ENCODE peak calls at places on chromosomes 12 and 14, in ten cellular contexts. V, T, Y, L, D, X, W, A, S and B are unnamed samples.

GRCh38 chr14:50338547-50338946 is 26.4 kb downstream of the DMAC2L start:
- DNase-seq in V (no peak), T (no peak), Y (no peak), L (no peak), D (no peak), X (no peak), W (no peak), A (no peak), S (no peak), B (no peak)

GRCh38 chr14:70955543-70956480 is 48.6 kb downstream of the PCNX1 start:
- DNase-seq in V (no peak), T (no peak), Y (peak), L (peak), D (no peak), X (no peak), W (no peak), A (no peak), S (peak), B (no peak)

GRCh38 chr14:27077181-27077738 is 479.4 kb upstream of the NOVA1 start:
- DNase-seq in V (no peak), T (no peak), Y (no peak), L (no peak), D (no peak), X (no peak), W (no peak), A (no peak), S (no peak), B (no peak)

GRCh38 chr14:89401783-89402182 is 15.2 kb downstream of the FOXN3 start:
- DNase-seq in V (no peak), T (no peak), Y (no peak), L (no peak), D (no peak), X (no peak), W (no peak), A (no peak), S (no peak), B (no peak)

GRCh38 chr12:93698307-93699092 is 21.3 kb downstream of the CRADD start:
- DNase-seq in V (no peak), T (no peak), Y (peak), L (peak), D (no peak), X (no peak), W (no peak), A (no peak), S (no peak), B (no peak)

GRCh38 chr12:110244829-110245228 is 36.2 kb upstream of the ATP2A2 start:
- DNase-seq in V (no peak), T (no peak), Y (peak), L (no peak), D (peak), X (no peak), W (no peak), A (no peak), S (no peak), B (no peak)

GRCh38 chr14:65549429-65549828 is 136.9 kb downstream of the FUT8 start:
- DNase-seq in V (no peak), T (no peak), Y (no peak), L (no peak), D (no peak), X (no peak), W (no peak), A (no peak), S (no peak), B (no peak)

GRCh38 chr12:46154221-46154975 is 114.4 kb downstream of the SLC38A1 start:
- DNase-seq in V (no peak), T (no peak), Y (peak), L (peak), D (no peak), X (no peak), W (no peak), A (no peak), S (no peak), B (no peak)

GRCh38 chr12:63400746-63401145 is 249.7 kb upstream of the AVPR1A start:
- DNase-seq in V (no peak), T (no peak), Y (no peak), L (peak), D (no peak), X (no peak), W (no peak), A (no peak), S (no peak), B (no peak)

GRCh38 chr12:107451246-107451645 is 234.4 kb upstream of the PWP1 start:
- DNase-seq in V (no peak), T (no peak), Y (no peak), L (no peak), D (no peak), X (no peak), W (no peak), A (no peak), S (no peak), B (no peak)

GRCh38 chr12:7628401-7628961 is 37.2 kb downstream of the APOBEC1 start:
- DNase-seq in V (no peak), T (no peak), Y (no peak), L (no peak), D (no peak), X (no peak), W (no peak), A (no peak), S (no peak), B (no peak)

GRCh38 chr14:60734465-60735242 is at the start of gene MNAT1:
- DNase-seq in V (peak), T (peak), Y (peak), L (peak), D (peak), X (peak), W (peak), A (peak), S (peak), B (no peak)

GRCh38 chr12:51373222-51373621 is 18.0 kb downstream of the GALNT6 start:
- DNase-seq in V (no peak), T (no peak), Y (no peak), L (no peak), D (no peak), X (no peak), W (no peak), A (no peak), S (no peak), B (no peak)

GRCh38 chr12:51370667-51371066 is 20.5 kb downstream of the GALNT6 start:
- DNase-seq in V (no peak), T (no peak), Y (no peak), L (no peak), D (no peak), X (no peak), W (no peak), A (no peak), S (no peak), B (no peak)

GRCh38 chr12:51374346-51374745 is 16.9 kb downstream of the GALNT6 start:
- DNase-seq in V (no peak), T (no peak), Y (no peak), L (no peak), D (no peak), X (no peak), W (no peak), A (no peak), S (no peak), B (no peak)

GRCh38 chr12:51371295-51371953 is 19.8 kb downstream of the GALNT6 start:
- DNase-seq in V (no peak), T (no peak), Y (peak), L (peak), D (peak), X (peak), W (peak), A (peak), S (peak), B (peak)

GRCh38 chr12:51372021-51372420 is 19.2 kb downstream of the GALNT6 start:
- DNase-seq in V (no peak), T (no peak), Y (no peak), L (peak), D (no peak), X (no peak), W (no peak), A (no peak), S (no peak), B (no peak)
- TF ChIP-seq CTCF in V (no peak), T (no peak), Y (no peak), L (peak), D (no peak), X (no peak), W (no peak), A (peak), S (no peak), B (no peak)

GRCh38 chr12:75560167-75560566 is 48.8 kb upstream of the KRR1 start:
- DNase-seq in V (no peak), T (no peak), Y (peak), L (peak), D (no peak), X (no peak), W (no peak), A (no peak), S (no peak), B (no peak)
- TF ChIP-seq CTCF in V (peak), T (peak), Y (peak), L (peak), D (peak), X (peak), W (peak), A (peak), S (peak), B (no peak)

GRCh38 chr14:35404246-35404495 is 378 bp downstream of the NFKBIA start:
- DNase-seq in V (no peak), T (no peak), Y (no peak), L (no peak), D (no peak), X (no peak), W (no peak), A (no peak), S (no peak), B (no peak)

GRCh38 chr14:35403397-35404245 is 928 bp downstream of the NFKBIA start:
- DNase-seq in V (peak), T (peak), Y (peak), L (peak), D (peak), X (peak), W (peak), A (peak), S (peak), B (peak)

GRCh38 chr14:35405304-35405996 is 901 bp upstream of the NFKBIA start:
- DNase-seq in V (no peak), T (no peak), Y (no peak), L (no peak), D (peak), X (no peak), W (peak), A (no peak), S (no peak), B (peak)

GRCh38 chr14:35406090-35406489 is 1.5 kb upstream of the NFKBIA start:
- DNase-seq in V (no peak), T (no peak), Y (no peak), L (no peak), D (no peak), X (no peak), W (no peak), A (no peak), S (no peak), B (no peak)

DNA sequence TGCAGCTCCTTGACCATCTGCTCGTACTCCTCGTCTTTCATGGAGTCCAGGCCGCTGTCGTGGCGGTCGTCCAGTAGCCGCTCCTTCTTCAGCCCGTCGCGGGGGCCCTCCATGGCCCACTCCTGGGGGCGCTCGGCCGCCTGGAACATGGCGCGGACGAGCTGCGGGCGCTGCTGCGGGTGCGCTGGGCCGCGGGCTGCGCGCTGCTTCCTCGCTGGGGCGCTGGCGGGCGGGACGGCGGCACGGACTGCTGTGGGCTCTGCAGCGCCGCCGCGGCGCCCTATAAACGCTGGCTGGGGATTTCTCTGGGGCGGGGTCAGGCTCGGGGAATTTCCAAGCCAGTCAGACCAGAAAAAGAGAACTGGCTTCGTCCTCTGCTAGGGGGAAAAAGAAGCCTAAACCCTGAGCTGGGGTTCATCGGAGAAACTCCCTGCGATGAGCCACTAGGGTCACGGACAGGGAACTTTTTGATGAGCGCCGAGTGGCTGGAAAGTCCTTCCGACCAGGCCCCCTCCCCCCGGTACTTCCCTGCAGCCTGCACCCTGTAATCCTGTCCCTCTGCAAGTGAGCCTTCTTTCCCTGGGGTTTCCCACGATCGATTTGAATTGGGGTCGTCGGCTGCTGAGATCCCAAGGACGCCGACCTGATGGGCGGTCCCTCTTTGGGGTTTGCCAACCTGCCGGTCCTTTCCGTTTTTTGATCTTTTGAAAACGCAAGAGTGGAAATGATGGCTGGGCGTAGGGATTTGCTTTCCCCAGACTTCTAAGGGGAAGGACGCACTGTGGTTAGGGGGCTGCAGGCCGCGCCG is at the start of gene NFKBIA:
- DNase-seq in V (peak), T (peak), Y (peak), L (peak), D (peak), X (no peak), W (peak), A (peak), S (no peak), B (peak)
- TF ChIP-seq CTCF in V (peak), T (peak), Y (peak), L (peak), D (peak), X (peak), W (peak), A (peak), S (peak), B (no peak)

GRCh38 chr14:95428557-95428956 is 87.9 kb downstream of the SYNE3 start:
- DNase-seq in V (no peak), T (no peak), Y (no peak), L (no peak), D (no peak), X (no peak), W (no peak), A (no peak), S (no peak), B (no peak)

GRCh38 chr14:95432152-95433093 is 84.0 kb downstream of the SYNE3 start:
- DNase-seq in V (peak), T (peak), Y (peak), L (peak), D (peak), X (no peak), W (no peak), A (peak), S (no peak), B (no peak)

GRCh38 chr14:95433094-95433478 is 83.4 kb downstream of the SYNE3 start:
- DNase-seq in V (no peak), T (no peak), Y (no peak), L (no peak), D (no peak), X (no peak), W (no peak), A (no peak), S (no peak), B (no peak)

GRCh38 chr14:95434161-95434560 is 82.3 kb downstream of the SYNE3 start:
- DNase-seq in V (no peak), T (no peak), Y (no peak), L (no peak), D (no peak), X (no peak), W (no peak), A (no peak), S (no peak), B (no peak)

GRCh38 chr14:95431199-95432145 is 85.0 kb downstream of the SYNE3 start:
- DNase-seq in V (peak), T (no peak), Y (peak), L (peak), D (no peak), X (no peak), W (no peak), A (peak), S (no peak), B (no peak)
- TF ChIP-seq CTCF in V (peak), T (peak), Y (peak), L (peak), D (peak), X (peak), W (peak), A (peak), S (peak), B (no peak)

GRCh38 chr14:67487937-67488893 is at the start of gene TMEM229B:
- DNase-seq in V (no peak), T (no peak), Y (peak), L (no peak), D (peak), X (no peak), W (no peak), A (peak), S (no peak), B (no peak)
- TF ChIP-seq CTCF in V (no peak), T (no peak), Y (no peak), L (no peak), D (no peak), X (no peak), W (no peak), A (no peak), S (no peak), B (no peak)